ENCODE peak calls at places on chromosomes 11 and 22, in five cellular contexts. B, D, G, E and C are unnamed samples.

GRCh38 chr11:2699185-2699530 is 636 bp downstream of the KCNQ1OT1 start:
- DNase-seq in B (no peak), D (no peak), G (no peak), E (no peak), C (peak; percentile 52)

GRCh38 chr11:113387605-113388211 is at the start of gene ANKK1:
- DNase-seq in B (no peak), D (no peak), G (no peak), E (no peak), C (peak; percentile 8)

GRCh38 chr11:125494601-125494986 is 1.5 kb downstream of the FEZ1 start:
- DNase-seq in B (peak; percentile 57), D (peak; percentile 41), G (no peak), E (no peak), C (no peak)

GRCh38 chr22:48494256-48494967 is 1333.3 kb downstream of the BRD1 start:
- DNase-seq in B (no peak), D (no peak), G (no peak), E (no peak), C (no peak)

GRCh38 chr11:8800498-8801110 is 110.4 kb upstream of the AKIP1 start:
- DNase-seq in B (no peak), D (no peak), G (no peak), E (no peak), C (no peak)

GRCh38 chr22:23513705-23514104 is 66.4 kb downstream of the IGLL1 start:
- DNase-seq in B (no peak), D (no peak), G (no peak), E (no peak), C (no peak)

GRCh38 chr22:42585096-42585495 is 29.6 kb downstream of the POLDIP3 start:
- DNase-seq in B (no peak), D (no peak), G (no peak), E (no peak), C (no peak)

GRCh38 chr11:72668645-72669347 is 5.4 kb downstream of the PDE2A start:
- DNase-seq in B (no peak), D (no peak), G (no peak), E (peak; percentile 61), C (no peak)

GRCh38 chr11:66479741-66480115 is 506 bp upstream of the DPP3 start:
- DNase-seq in B (peak; percentile 74), D (peak; percentile 59), G (peak; percentile 51), E (no peak), C (no peak)

GRCh38 chr11:72798361-72798760 is 4.5 kb upstream of the STARD10 start:
- DNase-seq in B (no peak), D (no peak), G (no peak), E (no peak), C (no peak)

GRCh38 chr11:1763336-1763795 is 361 bp downstream of the CTSD start:
- DNase-seq in B (no peak), D (no peak), G (no peak), E (peak; percentile 19), C (no peak)

GRCh38 chr11:72842126-72842525 is 27.9 kb downstream of the ATG16L2 start:
- DNase-seq in B (no peak), D (no peak), G (no peak), E (no peak), C (no peak)

GRCh38 chr11:76624515-76625379 is 45.8 kb downstream of the LRRC32 start:
- DNase-seq in B (no peak), D (no peak), G (no peak), E (no peak), C (no peak)